ENCODE peak calls at places on chromosomes 3 and 15, in five cellular contexts. A is GM20000, E is foreskin fibroblast, D is AG10803, V is spleen. G is an unnamed sample.

GRCh38 chr15:80031841-80032240 is 27.6 kb upstream of the ZFAND6 start:
- DNase-seq in A (peak), E (no peak), D (no peak), V (no peak), G (no peak)

GRCh38 chr3:8506611-8507061 is 5.0 kb downstream of the LMCD1 start:
- DNase-seq in A (no peak), E (peak), D (no peak), V (no peak), G (no peak)

GRCh38 chr3:152058906-152059305 is 185.5 kb downstream of the SUCNR1 start:
- DNase-seq in A (no peak), E (peak), D (peak), V (no peak), G (no peak)

GRCh38 chr3:40584625-40585189 is 59.9 kb downstream of the ZNF621 start:
- DNase-seq in A (peak), E (peak), D (peak), V (peak), G (no peak)

GRCh38 chr3:145183261-145183660 is 977.7 kb downstream of the PLOD2 start:
- DNase-seq in A (no peak), E (peak), D (no peak), V (no peak), G (no peak)

GRCh38 chr3:116030131-116030850 is 407.0 kb downstream of the GAP43 start:
- DNase-seq in A (no peak), E (no peak), D (no peak), V (no peak), G (no peak)

GRCh38 chr3:177051419-177051818 is 145.9 kb downstream of the TBL1XR1 start:
- DNase-seq in A (no peak), E (no peak), D (no peak), V (no peak), G (no peak)

GRCh38 chr3:25493786-25494185 is 65.7 kb downstream of the RARB start:
- DNase-seq in A (no peak), E (peak), D (peak), V (no peak), G (no peak)

GRCh38 chr3:109803274-109803673 is 465.9 kb upstream of the DPPA4 start:
- DNase-seq in A (no peak), E (no peak), D (no peak), V (no peak), G (no peak)

GRCh38 chr3:141828487-141829284 is 47.8 kb upstream of the ATP1B3 start:
- DNase-seq in A (no peak), E (peak), D (peak), V (no peak), G (no peak)

GRCh38 chr3:136237103-136237502 is 13.0 kb upstream of the PCCB start:
- DNase-seq in A (no peak), E (no peak), D (no peak), V (no peak), G (no peak)

GRCh38 chr3:46854543-46854942 is 8.7 kb downstream of the MYL3 start:
- DNase-seq in A (no peak), E (no peak), D (no peak), V (peak), G (no peak)

GRCh38 chr3:140091143-140091542 is 156.2 kb downstream of the CLSTN2 start:
- DNase-seq in A (no peak), E (no peak), D (no peak), V (no peak), G (no peak)

GRCh38 chr15:64897345-64897985 is 14.2 kb upstream of the ANKDD1A start:
- DNase-seq in A (no peak), E (peak), D (peak), V (peak), G (no peak)

GRCh38 chr3:61608072-61608471 is 46.7 kb downstream of the PTPRG start:
- DNase-seq in A (no peak), E (no peak), D (no peak), V (no peak), G (no peak)

GRCh38 chr15:48641416-48641815 is 4.1 kb downstream of the FBN1 start:
- DNase-seq in A (peak), E (peak), D (no peak), V (no peak), G (no peak)
- TF ChIP-seq CTCF in A (peak), E (peak), D (peak), V (no peak), G (peak)

DNA sequence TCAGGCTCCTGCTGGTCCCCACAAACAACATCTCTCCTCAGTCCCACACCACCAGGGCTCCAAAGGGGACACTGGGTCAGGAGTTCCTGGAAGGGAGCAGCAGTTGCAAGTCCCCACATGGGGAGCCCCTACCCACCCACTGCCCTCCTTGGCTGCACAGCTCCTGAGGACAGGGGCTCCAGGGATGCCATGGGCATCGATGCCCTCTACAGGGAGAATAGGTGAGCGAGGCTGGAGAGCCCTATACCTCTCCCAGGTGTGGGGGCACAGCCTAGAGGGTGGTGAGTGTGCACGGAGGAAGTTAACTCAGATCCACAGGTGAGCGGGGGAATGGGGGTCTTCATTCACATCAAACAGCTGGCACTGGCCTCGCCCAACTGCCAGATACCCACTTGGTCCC is 141.2 kb upstream of the LINGO1 start:
- DNase-seq in A (no peak), E (no peak), D (no peak), V (no peak), G (no peak)
- TF ChIP-seq CTCF in A (no peak), E (no peak), D (no peak), V (no peak), G (no peak)

DNA sequence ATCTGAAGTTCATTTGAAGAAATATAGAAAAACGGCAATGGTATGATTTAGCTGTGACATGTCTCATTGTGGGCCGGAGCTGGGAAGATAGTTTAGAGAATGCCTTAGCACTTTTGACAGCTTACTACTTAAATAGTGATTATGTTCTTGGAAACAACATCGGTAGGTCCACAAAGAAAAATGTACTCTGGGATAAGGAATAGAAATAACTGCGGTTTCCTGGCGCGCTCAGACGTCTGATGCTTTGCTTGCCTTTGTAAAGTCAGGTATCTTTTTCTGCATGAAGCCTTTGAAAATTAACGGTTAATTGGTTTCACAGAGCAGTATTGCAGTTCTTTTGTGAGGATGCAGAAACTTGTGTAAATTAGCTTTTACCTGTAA is 1.4 kb downstream of the USP3 start:
- DNase-seq in A (no peak), E (no peak), D (peak), V (no peak), G (no peak)
- TF ChIP-seq CTCF in A (no peak), E (no peak), D (no peak), V (no peak), G (no peak)

DNA sequence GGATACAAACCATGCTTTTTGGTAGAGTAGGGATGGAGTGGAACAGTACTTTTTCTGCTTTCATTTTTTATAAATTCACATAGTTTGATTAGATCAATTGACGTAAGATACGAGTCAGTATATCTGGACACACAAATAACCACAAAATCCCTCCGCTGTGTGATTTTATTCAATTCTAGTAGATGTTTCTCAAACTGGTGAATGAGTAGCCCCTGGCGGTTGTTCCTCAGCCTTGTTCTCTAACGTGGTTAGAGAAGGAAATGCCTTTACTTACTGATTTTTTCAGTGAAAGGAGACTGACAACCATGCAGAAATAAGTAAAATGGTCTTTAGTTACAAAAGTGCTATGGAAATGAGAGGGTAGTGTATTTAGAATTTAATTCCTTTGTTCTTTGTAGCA is 161.0 kb downstream of the TCF12 start:
- DNase-seq in A (no peak), E (no peak), D (no peak), V (no peak), G (no peak)
- TF ChIP-seq CTCF in A (peak), E (no peak), D (no peak), V (no peak), G (peak)

GRCh38 chr15:66620744-66621344 is 55.0 kb upstream of the LCTL start:
- DNase-seq in A (no peak), E (no peak), D (no peak), V (no peak), G (no peak)

GRCh38 chr15:66622677-66623076 is 56.9 kb upstream of the LCTL start:
- DNase-seq in A (no peak), E (peak), D (peak), V (no peak), G (no peak)

GRCh38 chr15:66621491-66622467 is 56.0 kb upstream of the LCTL start:
- DNase-seq in A (no peak), E (no peak), D (peak), V (no peak), G (no peak)

GRCh38 chr15:66617137-66618090 is 51.6 kb upstream of the LCTL start:
- DNase-seq in A (no peak), E (no peak), D (peak), V (peak), G (no peak)

DNA sequence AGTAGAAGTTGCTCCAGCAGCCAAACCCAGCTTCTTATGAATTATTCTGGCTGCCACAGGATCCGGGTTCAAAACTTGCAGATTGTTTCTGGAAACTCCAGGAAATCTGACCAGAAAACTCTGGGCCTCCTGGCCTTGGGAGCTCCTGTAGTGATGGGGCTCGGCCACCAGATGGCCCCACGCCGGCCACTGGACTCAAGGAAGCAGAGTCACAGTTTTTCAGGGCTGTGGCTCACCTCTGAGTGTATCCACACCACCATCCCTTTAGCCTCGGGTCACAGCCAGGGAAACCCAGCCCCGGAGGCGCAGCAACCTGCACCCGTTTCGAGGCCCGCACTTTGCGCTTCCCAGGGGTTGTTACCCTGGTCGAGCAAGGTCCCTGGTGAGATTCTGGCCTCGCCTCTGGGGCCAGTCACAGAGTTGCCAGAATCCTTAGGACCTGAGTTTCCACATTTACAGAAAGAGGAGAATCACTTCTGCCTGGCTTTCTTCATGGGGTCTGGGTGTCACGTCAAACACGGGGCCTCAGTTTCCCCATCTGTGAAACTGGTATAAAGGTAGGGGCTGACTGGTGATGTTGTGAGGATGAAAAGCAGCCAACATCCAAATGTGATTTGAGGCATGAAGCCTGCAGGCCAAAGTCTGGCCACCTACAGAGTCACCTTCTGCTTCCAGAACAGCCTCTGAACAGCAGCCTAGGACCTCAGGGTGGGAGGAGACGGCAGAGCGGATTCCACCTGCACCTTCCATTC is 53.5 kb upstream of the LCTL start:
- DNase-seq in A (peak), E (peak), D (peak), V (peak), G (no peak)
- TF ChIP-seq CTCF in A (peak), E (peak), D (peak), V (peak), G (peak)

GRCh38 chr3:128502712-128503111 is 9.7 kb upstream of the GATA2 start:
- DNase-seq in A (no peak), E (no peak), D (no peak), V (peak), G (no peak)

GRCh38 chr3:128503751-128504532 is 10.9 kb upstream of the GATA2 start:
- DNase-seq in A (no peak), E (no peak), D (no peak), V (peak), G (no peak)

GRCh38 chr3:128504533-128504915 is 11.5 kb upstream of the GATA2 start:
- DNase-seq in A (no peak), E (no peak), D (no peak), V (no peak), G (no peak)

GRCh38 chr3:128501431-128501830 is 8.4 kb upstream of the GATA2 start:
- DNase-seq in A (no peak), E (no peak), D (peak), V (no peak), G (no peak)

DNA sequence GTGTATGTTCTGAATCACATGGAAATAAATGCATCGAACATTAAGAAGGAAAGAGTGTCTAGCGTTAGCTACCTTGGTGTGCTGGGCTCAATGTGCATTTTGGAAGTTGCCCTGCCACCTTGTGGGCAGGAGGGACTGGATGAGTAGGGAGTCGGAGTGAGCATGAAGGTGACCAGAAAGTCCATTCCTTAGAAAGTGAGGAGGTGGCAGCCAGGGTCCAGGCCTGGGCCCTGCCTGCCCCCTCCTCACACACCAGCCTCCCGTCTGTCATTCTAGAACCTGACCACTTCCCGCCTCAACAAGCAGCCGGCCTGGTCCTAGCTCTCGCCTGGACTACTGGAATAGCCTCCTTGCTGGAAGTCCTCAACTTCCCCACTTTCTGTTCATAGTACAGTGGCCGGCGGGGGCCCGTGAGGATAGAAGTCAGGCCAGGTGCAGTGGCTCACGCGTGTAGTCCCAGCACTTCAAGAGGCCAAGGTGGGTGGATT is 10.2 kb upstream of the GATA2 start:
- DNase-seq in A (no peak), E (no peak), D (no peak), V (peak), G (no peak)
- TF ChIP-seq CTCF in A (no peak), E (peak), D (peak), V (no peak), G (peak)

GRCh38 chr15:86877171-86877631 is 797.5 kb downstream of the AGBL1 start:
- DNase-seq in A (no peak), E (no peak), D (no peak), V (no peak), G (no peak)
- TF ChIP-seq CTCF in A (no peak), E (no peak), D (no peak), V (no peak), G (no peak)

GRCh38 chr3:173397161-173398110 is at the start of gene NLGN1:
- DNase-seq in A (peak), E (peak), D (peak), V (peak), G (no peak)
- TF ChIP-seq CTCF in A (no peak), E (peak), D (peak), V (no peak), G (peak)

GRCh38 chr3:185988816-185989175 is 51.0 kb upstream of the TRA2B start:
- DNase-seq in A (no peak), E (no peak), D (no peak), V (no peak), G (no peak)
- TF ChIP-seq CTCF in A (no peak), E (no peak), D (no peak), V (no peak), G (no peak)

G was measured in epithelial cell of proximal tubule.